ENCODE peak calls at places on chromosomes 12 and 14, in four cellular contexts. P is AG08396, U is esophagus muscularis mucosa, A is ovary. X is an unnamed sample.

GRCh38 chr12:109715310-109716091 is 1.9 kb downstream of the FAM222A start:
- DNase-seq in P (no peak), U (no peak), A (peak; percentile 92), X (no peak)

GRCh38 chr14:71532790-71533189 is 399.4 kb upstream of the RGS6 start:
- DNase-seq in P (no peak), U (no peak), A (no peak), X (no peak)

GRCh38 chr12:107776171-107776570 is 1.7 kb downstream of the ASCL4 start:
- DNase-seq in P (no peak), U (no peak), A (no peak), X (no peak)

GRCh38 chr12:93135286-93136239 is 206.5 kb upstream of the EEA1 start:
- DNase-seq in P (no peak), U (no peak), A (no peak), X (no peak)

GRCh38 chr14:25349269-25349668 is 299.3 kb upstream of the STXBP6 start:
- DNase-seq in P (no peak), U (no peak), A (peak; percentile 52), X (no peak)

GRCh38 chr12:112183141-112183581 is 57.8 kb downstream of the TRAFD1 start:
- DNase-seq in P (peak; percentile 84), U (no peak), A (no peak), X (no peak)

GRCh38 chr12:83537428-83538053 is 850.8 kb downstream of the TMTC2 start:
- DNase-seq in P (no peak), U (no peak), A (no peak), X (no peak)

GRCh38 chr12:54935235-54935951 is 49.2 kb downstream of the TESPA1 start:
- DNase-seq in P (peak; percentile 76), U (no peak), A (no peak), X (peak; percentile 38)

GRCh38 chr14:63672417-63673180 is 30.9 kb upstream of the WDR89 start:
- DNase-seq in P (no peak), U (no peak), A (no peak), X (no peak)

GRCh38 chr12:6927379-6927991 is at the start of gene ATN1:
- DNase-seq in P (peak; percentile 82), U (peak; percentile 96), A (peak; percentile 96), X (peak; percentile 66)

GRCh38 chr14:74867673-74868072 is 8.3 kb downstream of the PROX2 start:
- DNase-seq in P (peak; percentile 52), U (no peak), A (no peak), X (peak; percentile 74)

GRCh38 chr12:60489071-60489470 is 893.2 kb downstream of the SLC16A7 start:
- DNase-seq in P (no peak), U (no peak), A (no peak), X (no peak)

GRCh38 chr12:92218394-92219077 is 72.9 kb upstream of the BTG1 start:
- DNase-seq in P (no peak), U (no peak), A (no peak), X (no peak)

GRCh38 chr12:120229583-120230325 is 28.8 kb upstream of the RPLP0 start:
- DNase-seq in P (no peak), U (no peak), A (no peak), X (no peak)

GRCh38 chr14:54420478-54421116 is 20.6 kb downstream of the CNIH1 start:
- DNase-seq in P (peak; percentile 57), U (no peak), A (no peak), X (peak; percentile 47)

GRCh38 chr14:65972891-65973290 is 513.3 kb upstream of the CCDC196 start:
- DNase-seq in P (no peak), U (no peak), A (no peak), X (no peak)

GRCh38 chr12:98606367-98606985 is 13.0 kb downstream of the SLC25A3 start:
- DNase-seq in P (no peak), U (no peak), A (no peak), X (no peak)

GRCh38 chr12:6961278-6961694 is 9.2 kb downstream of the PHB2 start:
- DNase-seq in P (no peak), U (no peak), A (peak; percentile 63), X (peak; percentile 38)

GRCh38 chr12:112473056-112473455 is 54.3 kb downstream of the PTPN11 start:
- DNase-seq in P (no peak), U (no peak), A (no peak), X (no peak)

GRCh38 chr12:98696036-98696646 is 51.1 kb downstream of the APAF1 start:
- DNase-seq in P (no peak), U (no peak), A (no peak), X (no peak)

GRCh38 chr12:44314007-44314500 is 478.2 kb downstream of the TMEM117 start:
- DNase-seq in P (no peak), U (no peak), A (no peak), X (peak; percentile 85)

GRCh38 chr14:90624228-90624627 is 192.0 kb downstream of the TTC7B start:
- DNase-seq in P (peak; percentile 32), U (no peak), A (no peak), X (no peak)

GRCh38 chr14:69711065-69711464 is 55.9 kb upstream of the SRSF5 start:
- DNase-seq in P (no peak), U (no peak), A (peak; percentile 71), X (no peak)

GRCh38 chr14:24701031-24701430 is 67.0 kb upstream of the GZMB start:
- DNase-seq in P (no peak), U (no peak), A (no peak), X (no peak)

X was measured in foreskin melanocyte.